ENCODE peak calls at places on chromosomes 7 and 10, in four cellular contexts. One of them, this sample, is unnamed.

GRCh38 chr10:37992083-37992482 is 15.6 kb upstream of the ZNF25 start:
- DNase-seq in K562: no peak
- DNase-seq in H1: no peak
- DNase-seq in A549: no peak
- DNase-seq in this sample: no peak

GRCh38 chr10:4246881-4247358 is 461.9 kb upstream of the KLF6 start:
- DNase-seq in K562: no peak
- DNase-seq in A549: no peak
- DNase-seq in H1: no peak
- DNase-seq in this sample: no peak

GRCh38 chr10:34522542-34522941 is 292.6 kb downstream of the PARD3 start:
- DNase-seq in K562: no peak
- DNase-seq in A549: peak
- DNase-seq in H1: no peak
- DNase-seq in this sample: no peak

GRCh38 chr7:92343719-92344118 is 97.9 kb downstream of the ANKIB1 start:
- DNase-seq in K562: no peak
- DNase-seq in H1: no peak
- DNase-seq in A549: no peak
- DNase-seq in this sample: no peak

GRCh38 chr7:74612015-74612829 is 45.3 kb upstream of the GTF2I start:
- DNase-seq in K562: no peak
- DNase-seq in A549: no peak
- DNase-seq in H1: no peak
- DNase-seq in this sample: peak

GRCh38 chr10:19929466-19930140 is 113.4 kb downstream of the PLXDC2 start:
- DNase-seq in K562: no peak
- DNase-seq in H1: no peak
- DNase-seq in A549: no peak
- DNase-seq in this sample: no peak

GRCh38 chr10:22552888-22553378 is 161.4 kb downstream of the PIP4K2A start:
- DNase-seq in A549: no peak
- DNase-seq in K562: no peak
- DNase-seq in H1: no peak
- DNase-seq in this sample: no peak

GRCh38 chr10:26573674-26574073 is 123.8 kb upstream of the PDSS1 start:
- DNase-seq in H1: no peak
- DNase-seq in A549: no peak
- DNase-seq in K562: no peak
- DNase-seq in this sample: no peak

GRCh38 chr10:525565-526315 is 163.7 kb downstream of the DIP2C start:
- DNase-seq in A549: no peak
- DNase-seq in H1: no peak
- DNase-seq in K562: no peak
- DNase-seq in this sample: no peak

GRCh38 chr10:48470893-48471805 is 133.7 kb downstream of the ARHGAP22 start:
- DNase-seq in H1: peak
- DNase-seq in A549: no peak
- DNase-seq in K562: peak
- DNase-seq in this sample: no peak

GRCh38 chr7:113256883-113257531 is 138.7 kb upstream of the SMIM30 start:
- DNase-seq in K562: no peak
- DNase-seq in A549: no peak
- DNase-seq in H1: no peak
- DNase-seq in this sample: no peak

GRCh38 chr7:153044981-153045380 is 285.4 kb downstream of the ACTR3B start:
- DNase-seq in K562: no peak
- DNase-seq in H1: no peak
- DNase-seq in A549: no peak
- DNase-seq in this sample: no peak

GRCh38 chr7:134022512-134022911 is 104.6 kb upstream of the LRGUK start:
- DNase-seq in H1: no peak
- DNase-seq in A549: no peak
- DNase-seq in K562: no peak
- DNase-seq in this sample: no peak

GRCh38 chr10:117555863-117556262 is 13.3 kb downstream of the EMX2 start:
- DNase-seq in H1: no peak
- DNase-seq in K562: no peak
- DNase-seq in A549: no peak
- DNase-seq in this sample: no peak

GRCh38 chr10:117556356-117556755 is 13.8 kb downstream of the EMX2 start:
- DNase-seq in K562: no peak
- DNase-seq in H1: no peak
- DNase-seq in A549: no peak
- DNase-seq in this sample: no peak

GRCh38 chr10:117553815-117554172 is 11.2 kb downstream of the EMX2 start:
- DNase-seq in H1: no peak
- DNase-seq in A549: no peak
- DNase-seq in K562: no peak
- DNase-seq in this sample: no peak

GRCh38 chr10:117554371-117554770 is 11.8 kb downstream of the EMX2 start:
- DNase-seq in A549: no peak
- DNase-seq in K562: no peak
- DNase-seq in H1: no peak
- DNase-seq in this sample: no peak

GRCh38 chr10:117555017-117555416 is 12.5 kb downstream of the EMX2 start:
- DNase-seq in K562: no peak
- DNase-seq in H1: no peak
- DNase-seq in A549: no peak
- DNase-seq in this sample: no peak
- TF ChIP-seq RNF2 in K562: no peak
- TF ChIP-seq RNF2 in H1: no peak
- TF ChIP-seq RNF2 in A549: no peak
- TF ChIP-seq RNF2 in this sample: no peak

DNA sequence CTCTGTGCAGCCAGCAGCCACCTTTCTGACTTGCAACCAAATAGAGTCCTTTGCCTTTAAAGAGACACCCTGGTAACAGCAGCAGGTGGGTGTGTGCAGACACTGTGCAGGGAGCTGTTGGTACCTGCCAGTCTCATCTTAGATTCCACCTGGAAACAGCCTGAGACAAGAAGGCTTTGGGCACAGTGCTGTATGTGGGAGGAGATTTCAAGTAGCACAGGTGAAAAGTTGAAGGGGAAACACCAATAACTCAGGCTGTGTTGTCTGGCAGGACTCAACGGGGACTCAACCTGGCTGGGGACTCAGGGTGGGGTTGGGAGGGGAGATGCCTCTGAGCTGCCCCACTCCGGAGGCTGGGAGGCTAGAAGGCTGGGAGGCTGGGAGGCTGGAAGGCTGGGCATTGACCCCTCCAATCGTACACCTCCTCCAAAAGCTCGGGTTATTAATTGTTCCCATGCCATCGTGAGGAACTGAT is 6.7 kb downstream of the CPXM2 start:
- DNase-seq in A549: no peak
- DNase-seq in K562: no peak
- DNase-seq in H1: no peak
- DNase-seq in this sample: no peak
- TF ChIP-seq JUN in A549: no peak
- TF ChIP-seq JUN in K562: no peak
- TF ChIP-seq JUN in H1: no peak
- TF ChIP-seq JUN in this sample: no peak

GRCh38 chr10:62046522-62047239 is 145.2 kb downstream of the ARID5B start:
- DNase-seq in K562: no peak
- DNase-seq in A549: no peak
- DNase-seq in H1: no peak
- DNase-seq in this sample: peak

GRCh38 chr10:62048473-62048872 is 147.0 kb downstream of the ARID5B start:
- DNase-seq in H1: no peak
- DNase-seq in A549: no peak
- DNase-seq in K562: no peak
- DNase-seq in this sample: no peak

GRCh38 chr10:62047240-62047897 is 145.9 kb downstream of the ARID5B start:
- DNase-seq in K562: no peak
- DNase-seq in A549: no peak
- DNase-seq in H1: no peak
- DNase-seq in this sample: no peak

GRCh38 chr10:62048919-62049636 is 147.6 kb downstream of the ARID5B start:
- DNase-seq in A549: peak
- DNase-seq in H1: peak
- DNase-seq in K562: peak
- DNase-seq in this sample: peak

DNA sequence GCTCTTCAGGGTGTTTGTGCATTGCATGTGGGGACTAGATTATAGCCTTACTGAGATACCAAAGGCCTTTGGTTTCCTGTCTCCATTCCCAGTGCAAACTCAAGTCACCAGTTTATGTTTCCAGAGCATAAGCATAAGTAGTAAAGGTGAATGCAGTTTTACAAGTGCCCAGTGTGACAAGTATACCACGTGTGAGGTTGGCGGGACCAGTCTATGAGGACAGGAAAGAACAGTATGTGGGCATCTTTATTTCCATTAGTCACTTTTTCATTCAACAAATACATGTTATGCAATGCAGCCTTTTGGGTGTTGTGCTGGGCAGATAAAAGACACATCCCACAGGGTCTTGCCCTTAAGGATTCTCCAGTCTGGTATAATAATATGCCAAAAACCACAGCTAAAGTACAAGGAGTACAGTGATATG is 146.5 kb downstream of the ARID5B start:
- DNase-seq in A549: no peak
- DNase-seq in H1: no peak
- DNase-seq in K562: no peak
- DNase-seq in this sample: peak
- TF ChIP-seq RNF2 in A549: no peak
- TF ChIP-seq RNF2 in H1: no peak
- TF ChIP-seq RNF2 in K562: no peak
- TF ChIP-seq RNF2 in this sample: no peak

DNA sequence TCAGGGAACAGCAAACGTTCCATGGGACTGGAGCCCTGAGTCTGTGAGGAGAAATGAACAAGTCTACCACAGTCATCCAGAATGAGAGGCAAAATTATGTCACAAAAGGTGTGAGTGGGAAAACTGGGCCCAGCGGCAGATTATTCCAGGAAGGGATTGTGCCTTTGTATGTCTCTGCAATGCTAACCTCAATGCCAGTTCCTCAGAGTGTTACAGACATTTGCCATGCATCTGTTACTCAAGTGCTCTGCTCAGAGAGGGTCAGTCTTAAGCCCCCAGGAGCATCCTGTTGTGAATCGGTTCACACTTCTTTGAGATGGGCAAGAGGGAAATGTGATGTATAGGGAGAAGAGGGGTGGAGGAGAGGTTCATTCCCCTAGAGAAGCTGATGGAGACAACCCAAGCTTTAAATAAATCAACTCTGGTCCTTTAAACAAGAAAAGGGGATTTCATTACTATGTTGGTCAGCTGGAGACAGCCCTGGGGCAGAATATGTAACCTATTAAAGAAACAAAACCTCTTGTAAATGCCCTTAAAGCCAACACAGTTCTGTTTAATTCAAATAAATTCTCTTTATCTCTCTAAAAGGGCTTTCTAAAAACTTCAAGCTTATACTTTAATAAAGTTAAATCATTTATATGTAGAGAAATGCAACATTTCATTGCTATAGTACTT is 85.9 kb upstream of the GRB10 start:
- DNase-seq in K562: no peak
- DNase-seq in A549: no peak
- DNase-seq in H1: no peak
- DNase-seq in this sample: no peak
- TF ChIP-seq JUN in K562: no peak
- TF ChIP-seq JUN in A549: peak
- TF ChIP-seq JUN in H1: no peak
- TF ChIP-seq JUN in this sample: no peak

DNA sequence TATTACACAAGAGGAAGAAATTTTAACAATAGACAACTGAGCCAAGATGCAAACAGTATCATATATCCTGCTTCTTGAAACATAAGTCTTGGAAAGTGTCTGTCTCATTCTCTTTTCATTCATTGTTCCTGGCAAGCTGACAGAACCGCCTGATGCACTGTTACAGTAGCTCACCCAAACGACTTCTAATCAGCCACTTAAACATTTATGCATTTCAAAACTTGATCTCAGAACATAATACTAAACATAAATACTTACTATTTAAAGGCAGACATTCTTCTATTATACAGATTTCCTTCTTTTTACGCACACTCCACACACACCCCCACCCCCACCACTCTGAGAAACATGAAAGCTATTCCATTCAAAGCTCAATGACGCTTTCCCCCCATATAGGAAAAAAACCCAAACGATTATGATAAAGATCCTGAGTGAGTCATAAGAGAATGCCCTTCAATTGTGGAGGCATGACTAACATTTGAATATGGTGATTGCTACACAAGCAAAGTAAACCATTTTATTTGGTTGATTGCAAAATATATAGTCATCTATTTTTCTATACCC is 30.5 kb downstream of the SHTN1 start:
- DNase-seq in H1: no peak
- DNase-seq in K562: no peak
- DNase-seq in A549: peak
- DNase-seq in this sample: no peak
- TF ChIP-seq RNF2 in H1: no peak
- TF ChIP-seq RNF2 in K562: no peak
- TF ChIP-seq RNF2 in A549: no peak
- TF ChIP-seq RNF2 in this sample: no peak

GRCh38 chr10:93080350-93081046 is 6.8 kb downstream of the CYP26A1 start:
- DNase-seq in K562: peak
- DNase-seq in H1: peak
- DNase-seq in A549: peak
- DNase-seq in this sample: peak
- TF ChIP-seq JUN in K562: no peak
- TF ChIP-seq JUN in H1: no peak
- TF ChIP-seq JUN in A549: no peak
- TF ChIP-seq JUN in this sample: no peak